ENCODE peak calls at places on chromosome 14, in five cellular contexts. One of them, this sample, is unnamed.

GRCh38 chr14:71988954-71989353 is 56.7 kb downstream of the RGS6 start:
- DNase-seq in GF-D8: no peak
- DNase-seq in DMS79 treated with DMSO at 0.1 percent for 48 hours: no peak
- DNase-seq in NCI-H2107: no peak
- DNase-seq in fibroblast of the aortic adventitia: no peak
- DNase-seq in this sample: no peak

GRCh38 chr14:101025131-101025530 is 121.6 kb upstream of the RTL1 start:
- DNase-seq in NCI-H2107: no peak
- DNase-seq in fibroblast of the aortic adventitia: no peak
- DNase-seq in GF-D8: no peak
- DNase-seq in DMS79 treated with DMSO at 0.1 percent for 48 hours: no peak
- DNase-seq in this sample: no peak

GRCh38 chr14:50705026-50705593 is 37.0 kb upstream of the SAV1 start:
- DNase-seq in GF-D8: no peak
- DNase-seq in fibroblast of the aortic adventitia: no peak
- DNase-seq in NCI-H2107: no peak
- DNase-seq in DMS79 treated with DMSO at 0.1 percent for 48 hours: no peak
- DNase-seq in this sample: no peak

GRCh38 chr14:71333705-71334104 is 426.4 kb downstream of the PCNX1 start:
- DNase-seq in DMS79 treated with DMSO at 0.1 percent for 48 hours: no peak
- DNase-seq in fibroblast of the aortic adventitia: no peak
- DNase-seq in NCI-H2107: no peak
- DNase-seq in GF-D8: no peak
- DNase-seq in this sample: no peak

GRCh38 chr14:101709962-101710891 is 51.3 kb upstream of the PPP2R5C start:
- DNase-seq in GF-D8: no peak
- DNase-seq in fibroblast of the aortic adventitia: no peak
- DNase-seq in DMS79 treated with DMSO at 0.1 percent for 48 hours: no peak
- DNase-seq in NCI-H2107: no peak
- DNase-seq in this sample: no peak

GRCh38 chr14:89491701-89492381 is 74.8 kb upstream of the FOXN3 start:
- DNase-seq in GF-D8: no peak
- DNase-seq in DMS79 treated with DMSO at 0.1 percent for 48 hours: no peak
- DNase-seq in NCI-H2107: no peak
- DNase-seq in fibroblast of the aortic adventitia: no peak
- DNase-seq in this sample: no peak

GRCh38 chr14:99716091-99716849 is 32.2 kb downstream of the CYP46A1 start:
- DNase-seq in NCI-H2107: no peak
- DNase-seq in fibroblast of the aortic adventitia: no peak
- DNase-seq in GF-D8: no peak
- DNase-seq in DMS79 treated with DMSO at 0.1 percent for 48 hours: no peak
- DNase-seq in this sample: no peak

GRCh38 chr14:98203421-98203820 is 1068.6 kb downstream of the BCL11B start:
- DNase-seq in NCI-H2107: no peak
- DNase-seq in DMS79 treated with DMSO at 0.1 percent for 48 hours: no peak
- DNase-seq in GF-D8: no peak
- DNase-seq in fibroblast of the aortic adventitia: no peak
- DNase-seq in this sample: no peak

GRCh38 chr14:94288610-94289465 is 4.2 kb downstream of the SERPINA10 start:
- DNase-seq in GF-D8: no peak
- DNase-seq in DMS79 treated with DMSO at 0.1 percent for 48 hours: no peak
- DNase-seq in fibroblast of the aortic adventitia: no peak
- DNase-seq in NCI-H2107: no peak
- DNase-seq in this sample: no peak

GRCh38 chr14:23712287-23712686 is 76.1 kb downstream of the DHRS2 start:
- DNase-seq in DMS79 treated with DMSO at 0.1 percent for 48 hours: no peak
- DNase-seq in NCI-H2107: no peak
- DNase-seq in GF-D8: no peak
- DNase-seq in fibroblast of the aortic adventitia: no peak
- DNase-seq in this sample: no peak

GRCh38 chr14:84085493-84085892 is 1444.5 kb upstream of the FLRT2 start:
- DNase-seq in GF-D8: no peak
- DNase-seq in DMS79 treated with DMSO at 0.1 percent for 48 hours: no peak
- DNase-seq in fibroblast of the aortic adventitia: no peak
- DNase-seq in NCI-H2107: no peak
- DNase-seq in this sample: no peak

GRCh38 chr14:55124774-55125372 is 4.2 kb upstream of the LGALS3 start:
- DNase-seq in DMS79 treated with DMSO at 0.1 percent for 48 hours: no peak
- DNase-seq in GF-D8: no peak
- DNase-seq in fibroblast of the aortic adventitia: no peak
- DNase-seq in NCI-H2107: no peak
- DNase-seq in this sample: no peak